ENCODE peak calls at places on chromosomes 2 and 18, in seven cellular contexts. X is cardiac muscle cell, Y is SK-N-SH, N is mammary epithelial cell, E is tibial nerve, L is adrenal gland, V is breast epithelium. I is an unnamed sample.

GRCh38 chr2:127275356-127275755 is 18.6 kb downstream of the ERCC3 start:
- DNase-seq in X (no peak), Y (no peak), N (no peak), E (no peak), L (no peak), V (no peak), I (no peak)

GRCh38 chr2:119234021-119235019 is 10.7 kb downstream of the STEAP3 start:
- DNase-seq in X (peak), Y (peak), N (no peak), E (no peak), L (peak), V (no peak), I (no peak)

GRCh38 chr2:175036582-175037018 is 31.4 kb upstream of the CHN1 start:
- DNase-seq in X (peak), Y (peak), N (no peak), E (no peak), L (no peak), V (no peak), I (no peak)

GRCh38 chr2:96082211-96083063 is 33.9 kb downstream of the ADRA2B start:
- DNase-seq in X (no peak), Y (no peak), N (no peak), E (no peak), L (no peak), V (peak), I (no peak)

GRCh38 chr18:78740876-78741275 is 238.7 kb upstream of the SALL3 start:
- DNase-seq in X (no peak), Y (no peak), N (no peak), E (no peak), L (no peak), V (no peak), I (no peak)

GRCh38 chr2:168749264-168749663 is 53.2 kb upstream of the NOSTRIN start:
- DNase-seq in X (no peak), Y (no peak), N (no peak), E (no peak), L (no peak), V (no peak), I (no peak)

GRCh38 chr18:3452750-3453539 is 3.0 kb downstream of the TGIF1 start:
- DNase-seq in X (peak), Y (no peak), N (no peak), E (no peak), L (no peak), V (no peak), I (no peak)

GRCh38 chr2:4803396-4803795 is 888.8 kb upstream of the SOX11 start:
- DNase-seq in X (no peak), Y (no peak), N (no peak), E (no peak), L (no peak), V (no peak), I (no peak)

GRCh38 chr2:29589440-29590103 is 331.8 kb downstream of the ALK start:
- DNase-seq in X (no peak), Y (no peak), N (no peak), E (no peak), L (no peak), V (no peak), I (no peak)

GRCh38 chr18:2197945-2198344 is 373.4 kb downstream of the METTL4 start:
- DNase-seq in X (no peak), Y (no peak), N (no peak), E (no peak), L (no peak), V (no peak), I (no peak)

GRCh38 chr18:71707985-71708500 is 836.1 kb downstream of the CBLN2 start:
- DNase-seq in X (no peak), Y (no peak), N (peak), E (no peak), L (no peak), V (no peak), I (no peak)

GRCh38 chr2:109384308-109385271 is 229.2 kb downstream of the SEPTIN10 start:
- DNase-seq in X (no peak), Y (no peak), N (no peak), E (no peak), L (no peak), V (no peak), I (no peak)

GRCh38 chr18:50009772-50010171 is 185.2 kb downstream of the MYO5B start:
- DNase-seq in X (peak), Y (peak), N (peak), E (no peak), L (peak), V (peak), I (no peak)

GRCh38 chr2:99864561-99865216 is 277.7 kb downstream of the AFF3 start:
- DNase-seq in X (peak), Y (no peak), N (no peak), E (peak), L (peak), V (no peak), I (no peak)

GRCh38 chr2:241560181-241560882 is 1.8 kb downstream of the BOK start:
- DNase-seq in X (no peak), Y (peak), N (no peak), E (no peak), L (no peak), V (no peak), I (no peak)

GRCh38 chr18:48218285-48219022 is 190.7 kb downstream of the ZBTB7C start:
- DNase-seq in X (no peak), Y (no peak), N (no peak), E (no peak), L (no peak), V (no peak), I (no peak)

GRCh38 chr2:121505005-121505404 is 25.7 kb upstream of the RNU4ATAC start:
- DNase-seq in X (peak), Y (no peak), N (peak), E (no peak), L (peak), V (no peak), I (peak)

GRCh38 chr2:159317392-159318088 is 31.0 kb upstream of the WDSUB1 start:
- DNase-seq in X (no peak), Y (no peak), N (no peak), E (no peak), L (no peak), V (no peak), I (no peak)

GRCh38 chr2:136134126-136134525 is 16.2 kb upstream of the CXCR4 start:
- DNase-seq in X (no peak), Y (no peak), N (no peak), E (no peak), L (no peak), V (no peak), I (no peak)

GRCh38 chr2:240868286-240869108 is at the start of gene AGXT:
- DNase-seq in X (peak), Y (no peak), N (no peak), E (no peak), L (no peak), V (no peak), I (no peak)

GRCh38 chr2:169819106-169819505 is 5.6 kb downstream of the METTL5 start:
- DNase-seq in X (peak), Y (no peak), N (peak), E (no peak), L (no peak), V (no peak), I (no peak)

GRCh38 chr2:218736535-218736934 is 25.9 kb downstream of the TTLL4 start:
- DNase-seq in X (no peak), Y (no peak), N (peak), E (no peak), L (no peak), V (no peak), I (no peak)

GRCh38 chr2:119491776-119492525 is 32.3 kb downstream of the SCTR start:
- DNase-seq in X (peak), Y (no peak), N (peak), E (no peak), L (no peak), V (peak), I (peak)

GRCh38 chr18:78979058-78979680 is 449 bp upstream of the SALL3 start:
- DNase-seq in X (peak), Y (peak), N (no peak), E (no peak), L (no peak), V (no peak), I (no peak)

GRCh38 chr18:76953186-76953982 is 131.0 kb downstream of the ZNF236 start:
- DNase-seq in X (peak), Y (peak), N (no peak), E (peak), L (peak), V (peak), I (peak)

GRCh38 chr2:190911813-190912212 is 31.2 kb downstream of the GLS start:
- DNase-seq in X (no peak), Y (no peak), N (no peak), E (no peak), L (no peak), V (no peak), I (no peak)

GRCh38 chr18:48589797-48590519 is 51.1 kb downstream of the CTIF start:
- DNase-seq in X (no peak), Y (peak), N (no peak), E (peak), L (peak), V (peak), I (no peak)

GRCh38 chr18:32093523-32093922 is 1.8 kb downstream of the RNF138 start:
- DNase-seq in X (no peak), Y (peak), N (no peak), E (no peak), L (no peak), V (no peak), I (no peak)

GRCh38 chr2:127906206-127906926 is 20.6 kb upstream of the AMMECR1L start:
- DNase-seq in X (no peak), Y (no peak), N (no peak), E (no peak), L (no peak), V (no peak), I (no peak)

GRCh38 chr2:85185431-85185940 is 52.3 kb downstream of the TCF7L1 start:
- DNase-seq in X (peak), Y (no peak), N (no peak), E (no peak), L (no peak), V (no peak), I (no peak)

GRCh38 chr2:205405194-205405593 is 277.1 kb upstream of the NRP2 start:
- DNase-seq in X (peak), Y (no peak), N (peak), E (no peak), L (no peak), V (no peak), I (no peak)

GRCh38 chr2:119475225-119475856 is 43.7 kb downstream of the TMEM37 start:
- DNase-seq in X (no peak), Y (no peak), N (no peak), E (no peak), L (no peak), V (no peak), I (no peak)

GRCh38 chr2:30225131-30225762 is 6.1 kb upstream of the LBH start:
- DNase-seq in X (peak), Y (no peak), N (peak), E (no peak), L (peak), V (peak), I (no peak)

GRCh38 chr2:134445116-134445515 is 191.2 kb downstream of the MGAT5 start:
- DNase-seq in X (no peak), Y (no peak), N (no peak), E (no peak), L (no peak), V (no peak), I (no peak)

GRCh38 chr2:232434563-232435374 is 21.2 kb upstream of the ALPI start:
- DNase-seq in X (no peak), Y (peak), N (no peak), E (no peak), L (no peak), V (no peak), I (no peak)

GRCh38 chr2:55010915-55011314 is 39.3 kb downstream of the RTN4 start:
- DNase-seq in X (peak), Y (no peak), N (peak), E (no peak), L (peak), V (peak), I (no peak)

GRCh38 chr2:236200378-236200777 is 32.2 kb upstream of the GBX2 start:
- DNase-seq in X (no peak), Y (no peak), N (no peak), E (no peak), L (no peak), V (no peak), I (no peak)

GRCh38 chr2:160429248-160430000 is 64.2 kb downstream of the RBMS1 start:
- DNase-seq in X (peak), Y (no peak), N (peak), E (no peak), L (no peak), V (no peak), I (no peak)
- TF ChIP-seq CTCF in X (peak), Y (peak), N (peak), E (peak), L (peak), V (peak), I (peak)

GRCh38 chr2:105787376-105788318 is 42.9 kb downstream of the NCK2 start:
- DNase-seq in X (no peak), Y (no peak), N (no peak), E (no peak), L (no peak), V (no peak), I (no peak)
- H3K4me3 ChIP-seq in X (no peak), Y (no peak), N (no peak), E (no peak), L (no peak), V (no peak), I (no peak)

GRCh38 chr18:43914017-43914416 is 636.7 kb upstream of the SYT4 start:
- DNase-seq in X (no peak), Y (no peak), N (no peak), E (no peak), L (no peak), V (no peak), I (peak)

GRCh38 chr18:43919565-43919964 is 642.3 kb upstream of the SYT4 start:
- DNase-seq in X (peak), Y (no peak), N (no peak), E (no peak), L (no peak), V (no peak), I (peak)

GRCh38 chr18:43916984-43917383 is 639.7 kb upstream of the SYT4 start:
- DNase-seq in X (no peak), Y (no peak), N (no peak), E (no peak), L (no peak), V (no peak), I (no peak)

DNA sequence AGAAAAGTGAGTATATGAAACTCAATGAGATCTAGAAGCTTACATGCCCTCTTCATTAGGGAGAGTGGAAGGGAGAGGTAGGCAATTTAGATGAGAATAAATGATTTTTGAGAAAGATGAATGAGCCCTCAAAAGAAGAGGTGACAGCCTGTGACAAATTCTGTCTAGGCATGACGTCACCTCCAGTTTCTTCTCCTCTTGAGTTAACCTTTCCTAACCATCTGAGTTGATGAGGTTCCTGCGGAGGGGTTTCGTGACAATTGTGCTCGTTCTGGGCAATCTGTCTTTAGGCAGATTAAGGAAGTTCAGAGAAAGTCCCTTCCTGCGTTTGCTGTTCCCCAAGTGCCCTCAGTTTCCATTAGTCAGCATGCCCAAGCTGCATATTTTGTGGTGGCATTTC is 640.2 kb upstream of the SYT4 start:
- DNase-seq in X (no peak), Y (no peak), N (no peak), E (no peak), L (peak), V (no peak), I (no peak)
- TF ChIP-seq CTCF in X (no peak), Y (no peak), N (no peak), E (no peak), L (no peak), V (no peak), I (no peak)

GRCh38 chr2:199979398-199979797 is 24.0 kb downstream of the MAIP1 start:
- DNase-seq in X (no peak), Y (no peak), N (no peak), E (no peak), L (no peak), V (no peak), I (no peak)
- H3K4me3 ChIP-seq in X (no peak), Y (no peak), N (no peak), E (no peak), L (peak), V (no peak), I (no peak)